ENCODE peak calls at places on chromosomes 2 and 18, in ten cellular contexts. G is tibial nerve, B is mucosa of descending colon, P is Panc1, O is BJ, E is transverse colon, Y is right lobe of liver, D is fibroblast of pulmonary artery, T is astrocyte, H is sigmoid colon. M is an unnamed sample.

GRCh38 chr2:171956135-171956830 is 34.0 kb downstream of the HAT1 start:
- DNase-seq in G (no peak), B (no peak), P (no peak), O (no peak), E (no peak), Y (no peak), D (no peak), T (no peak), H (no peak), M (no peak)

GRCh38 chr2:150938586-150938985 is 323.1 kb downstream of the RBM43 start:
- DNase-seq in G (no peak), B (no peak), P (no peak), O (peak), E (no peak), Y (no peak), D (no peak), T (peak), H (no peak), M (no peak)

GRCh38 chr2:4675295-4675694 is 971.9 kb downstream of the DCDC2C start:
- DNase-seq in G (no peak), B (no peak), P (no peak), O (no peak), E (no peak), Y (no peak), D (no peak), T (no peak), H (no peak), M (no peak)

GRCh38 chr18:49827996-49828395 is 14.7 kb upstream of the ACAA2 start:
- DNase-seq in G (no peak), B (no peak), P (no peak), O (no peak), E (no peak), Y (no peak), D (no peak), T (no peak), H (no peak), M (no peak)

GRCh38 chr2:218569661-218570500 is 1.2 kb downstream of the CNOT9 start:
- DNase-seq in G (no peak), B (peak), P (no peak), O (no peak), E (peak), Y (no peak), D (peak), T (peak), H (no peak), M (no peak)

GRCh38 chr2:187949859-187950258 is 341.8 kb upstream of the GULP1 start:
- DNase-seq in G (no peak), B (no peak), P (no peak), O (no peak), E (no peak), Y (no peak), D (no peak), T (no peak), H (no peak), M (no peak)

GRCh38 chr2:168190590-168191336 is 56.6 kb downstream of the STK39 start:
- DNase-seq in G (no peak), B (peak), P (no peak), O (no peak), E (no peak), Y (no peak), D (no peak), T (no peak), H (no peak), M (no peak)

GRCh38 chr18:51010218-51010617 is 19.8 kb upstream of the SMAD4 start:
- DNase-seq in G (no peak), B (no peak), P (no peak), O (no peak), E (no peak), Y (no peak), D (peak), T (no peak), H (no peak), M (no peak)

GRCh38 chr2:33131108-33131507 is 184.4 kb downstream of the LTBP1 start:
- DNase-seq in G (no peak), B (no peak), P (no peak), O (no peak), E (no peak), Y (no peak), D (no peak), T (peak), H (no peak), M (no peak)

GRCh38 chr18:51617572-51618260 is 420.2 kb upstream of the MEX3C start:
- DNase-seq in G (no peak), B (no peak), P (no peak), O (no peak), E (no peak), Y (no peak), D (no peak), T (no peak), H (no peak), M (no peak)

GRCh38 chr2:160241251-160242137 is 41.4 kb upstream of the ITGB6 start:
- DNase-seq in G (peak), B (peak), P (peak), O (no peak), E (peak), Y (no peak), D (peak), T (peak), H (peak), M (no peak)

GRCh38 chr2:43474273-43474672 is 121.6 kb downstream of the THADA start:
- DNase-seq in G (no peak), B (no peak), P (no peak), O (no peak), E (no peak), Y (no peak), D (no peak), T (no peak), H (no peak), M (no peak)

GRCh38 chr18:77173274-77174030 is 40.9 kb upstream of the MBP start:
- DNase-seq in G (no peak), B (no peak), P (no peak), O (no peak), E (no peak), Y (no peak), D (no peak), T (no peak), H (no peak), M (no peak)

GRCh38 chr2:241577413-241578122 is 19.0 kb downstream of the BOK start:
- DNase-seq in G (no peak), B (peak), P (no peak), O (no peak), E (no peak), Y (no peak), D (peak), T (peak), H (peak), M (no peak)

GRCh38 chr2:27715318-27716165 is 51.9 kb downstream of the SLC4A1AP start:
- DNase-seq in G (no peak), B (no peak), P (no peak), O (no peak), E (no peak), Y (no peak), D (peak), T (peak), H (no peak), M (peak)

GRCh38 chr2:108193251-108193650 is 46.5 kb upstream of the SULT1C3 start:
- DNase-seq in G (no peak), B (no peak), P (no peak), O (no peak), E (no peak), Y (no peak), D (no peak), T (no peak), H (no peak), M (no peak)

GRCh38 chr18:35920623-35921022 is 51.9 kb upstream of the RMP24 start:
- DNase-seq in G (no peak), B (no peak), P (no peak), O (no peak), E (no peak), Y (no peak), D (no peak), T (no peak), H (no peak), M (no peak)

GRCh38 chr2:80489718-80490117 is 185.2 kb upstream of the LRRTM1 start:
- DNase-seq in G (no peak), B (no peak), P (peak), O (peak), E (no peak), Y (no peak), D (peak), T (peak), H (no peak), M (no peak)

GRCh38 chr2:236333417-236334121 is 69.4 kb upstream of the ASB18 start:
- DNase-seq in G (no peak), B (no peak), P (no peak), O (no peak), E (no peak), Y (no peak), D (no peak), T (no peak), H (no peak), M (no peak)

GRCh38 chr2:52144588-52144987 is 1112.7 kb upstream of the NRXN1 start:
- DNase-seq in G (no peak), B (no peak), P (no peak), O (no peak), E (no peak), Y (no peak), D (no peak), T (no peak), H (no peak), M (no peak)

GRCh38 chr18:8224576-8224975 is 384.7 kb upstream of the RAB12 start:
- DNase-seq in G (no peak), B (no peak), P (no peak), O (no peak), E (no peak), Y (no peak), D (no peak), T (no peak), H (no peak), M (no peak)

GRCh38 chr18:50398947-50399346 is 24.1 kb downstream of the SKA1 start:
- DNase-seq in G (no peak), B (no peak), P (no peak), O (no peak), E (no peak), Y (no peak), D (no peak), T (no peak), H (no peak), M (no peak)

GRCh38 chr2:120434487-120434886 is 88.6 kb downstream of the INHBB start:
- DNase-seq in G (no peak), B (no peak), P (no peak), O (peak), E (no peak), Y (no peak), D (peak), T (no peak), H (peak), M (no peak)

GRCh38 chr2:128057334-128057733 is 29.5 kb upstream of the SAP130 start:
- DNase-seq in G (no peak), B (no peak), P (no peak), O (no peak), E (no peak), Y (no peak), D (no peak), T (no peak), H (no peak), M (no peak)

GRCh38 chr2:26276488-26276887 is 31.7 kb downstream of the HADHB start:
- DNase-seq in G (no peak), B (no peak), P (no peak), O (no peak), E (no peak), Y (no peak), D (no peak), T (no peak), H (no peak), M (no peak)

GRCh38 chr2:224586127-224586702 is 1.1 kb upstream of the CUL3 start:
- DNase-seq in G (no peak), B (no peak), P (no peak), O (no peak), E (no peak), Y (no peak), D (no peak), T (no peak), H (no peak), M (peak)

GRCh38 chr2:227163998-227164744 is at the start of the genes COL4A3 and COL4A4:
- DNase-seq in G (no peak), B (peak), P (no peak), O (no peak), E (peak), Y (peak), D (no peak), T (peak), H (peak), M (peak)

GRCh38 chr2:212249451-212249850 is 289.2 kb downstream of the ERBB4 start:
- DNase-seq in G (no peak), B (no peak), P (no peak), O (no peak), E (no peak), Y (no peak), D (peak), T (no peak), H (no peak), M (no peak)

GRCh38 chr2:241412144-241412543 is 56.1 kb downstream of the FARP2 start:
- DNase-seq in G (no peak), B (peak), P (no peak), O (peak), E (peak), Y (no peak), D (peak), T (peak), H (no peak), M (no peak)

GRCh38 chr18:79604205-79604912 is 75.2 kb upstream of the CTDP1 start:
- DNase-seq in G (no peak), B (no peak), P (no peak), O (no peak), E (peak), Y (no peak), D (no peak), T (no peak), H (peak), M (no peak)

GRCh38 chr2:171787333-171788072 is 100.2 kb downstream of the DYNC1I2 start:
- DNase-seq in G (no peak), B (no peak), P (no peak), O (no peak), E (no peak), Y (no peak), D (no peak), T (no peak), H (no peak), M (no peak)

GRCh38 chr2:15892575-15892974 is 47.8 kb upstream of the MYCN start:
- DNase-seq in G (no peak), B (no peak), P (no peak), O (no peak), E (no peak), Y (no peak), D (no peak), T (no peak), H (no peak), M (no peak)

GRCh38 chr2:237964578-237965404 is 2.0 kb upstream of the UBE2F start:
- DNase-seq in G (no peak), B (peak), P (no peak), O (no peak), E (peak), Y (no peak), D (peak), T (peak), H (no peak), M (no peak)

GRCh38 chr2:58237741-58238140 is 3.4 kb downstream of the FANCL start:
- DNase-seq in G (no peak), B (no peak), P (no peak), O (no peak), E (no peak), Y (no peak), D (no peak), T (no peak), H (no peak), M (no peak)

GRCh38 chr2:222907790-222908431 is 47.1 kb downstream of the ACSL3 start:
- DNase-seq in G (no peak), B (no peak), P (no peak), O (peak), E (no peak), Y (no peak), D (peak), T (peak), H (no peak), M (no peak)

GRCh38 chr2:106285237-106285829 is 91.2 kb upstream of the UXS1 start:
- DNase-seq in G (no peak), B (no peak), P (no peak), O (no peak), E (no peak), Y (no peak), D (no peak), T (no peak), H (no peak), M (no peak)

GRCh38 chr2:20077411-20077940 is 26.0 kb upstream of the LAPTM4A start:
- DNase-seq in G (no peak), B (no peak), P (no peak), O (no peak), E (no peak), Y (no peak), D (no peak), T (no peak), H (no peak), M (no peak)

GRCh38 chr2:85873679-85874078 is 15.1 kb downstream of the ST3GAL5 start:
- DNase-seq in G (no peak), B (no peak), P (no peak), O (no peak), E (no peak), Y (no peak), D (no peak), T (no peak), H (no peak), M (no peak)
- TF ChIP-seq CTCF in G (no peak), B (no peak), P (peak), O (peak), E (peak), Y (no peak), D (peak), T (peak), H (no peak), M (no peak)

DNA sequence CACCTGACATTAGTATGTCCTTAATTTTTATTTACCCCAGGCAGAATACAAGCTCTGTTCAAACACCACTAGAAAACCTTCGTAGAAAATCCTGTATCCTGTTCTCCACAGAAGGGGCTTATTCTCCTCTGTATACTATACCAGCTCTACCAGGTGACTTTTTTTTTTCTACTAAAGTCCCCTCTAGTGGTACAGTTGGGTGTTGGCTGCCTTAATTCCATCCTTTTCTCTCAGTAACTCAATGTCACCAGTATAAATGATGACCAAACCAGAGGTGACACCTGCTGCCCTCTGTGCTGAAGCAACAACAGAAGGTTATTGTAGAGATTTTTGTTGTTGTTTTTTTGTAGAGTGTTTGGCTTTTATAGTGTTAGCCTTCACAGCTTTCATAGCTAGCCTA is 1322.0 kb downstream of the LRP1B start:
- DNase-seq in G (no peak), B (no peak), P (no peak), O (no peak), E (no peak), Y (no peak), D (peak), T (no peak), H (no peak), M (no peak)
- TF ChIP-seq CTCF in G (no peak), B (no peak), P (no peak), O (no peak), E (no peak), Y (no peak), D (peak), T (peak), H (no peak), M (no peak)

GRCh38 chr2:1159013-1159412 is 208.4 kb downstream of the SNTG2 start:
- DNase-seq in G (no peak), B (no peak), P (no peak), O (no peak), E (no peak), Y (no peak), D (no peak), T (no peak), H (no peak), M (no peak)
- TF ChIP-seq CTCF in G (no peak), B (no peak), P (no peak), O (no peak), E (no peak), Y (no peak), D (no peak), T (no peak), H (no peak), M (no peak)

DNA sequence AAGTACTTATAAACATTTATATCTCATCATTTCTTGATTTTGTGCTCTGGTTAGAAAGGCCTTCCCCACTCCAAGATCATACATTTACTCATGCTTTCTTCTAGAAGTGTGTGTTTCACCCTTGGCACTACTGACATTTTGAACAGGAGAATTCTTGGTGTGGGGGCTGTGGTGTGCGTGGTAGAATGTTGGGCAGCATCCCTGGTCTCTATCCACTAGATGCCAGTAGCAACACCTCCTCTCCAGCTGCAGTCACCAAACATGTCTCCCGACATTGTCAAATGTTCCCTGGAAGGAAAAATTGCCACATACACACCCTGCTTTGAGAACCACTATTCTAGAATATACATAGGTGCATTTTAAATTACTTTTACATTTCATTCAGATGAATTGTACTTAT is 8.7 kb upstream of the TGIF1 start:
- DNase-seq in G (no peak), B (peak), P (no peak), O (no peak), E (peak), Y (no peak), D (peak), T (no peak), H (no peak), M (no peak)
- TF ChIP-seq CTCF in G (peak), B (no peak), P (peak), O (peak), E (peak), Y (peak), D (peak), T (peak), H (peak), M (no peak)

GRCh38 chr2:220473611-220474010 is 846.2 kb downstream of the SLC4A3 start:
- DNase-seq in G (no peak), B (no peak), P (no peak), O (no peak), E (no peak), Y (no peak), D (peak), T (no peak), H (no peak), M (no peak)
- TF ChIP-seq CTCF in G (no peak), B (no peak), P (no peak), O (no peak), E (no peak), Y (no peak), D (no peak), T (no peak), H (no peak), M (no peak)

GRCh38 chr18:12079504-12080237 is 14.0 kb upstream of the ANKRD62 start:
- DNase-seq in G (peak), B (no peak), P (no peak), O (peak), E (no peak), Y (no peak), D (peak), T (peak), H (no peak), M (no peak)

GRCh38 chr18:12076424-12077140 is 17.1 kb upstream of the ANKRD62 start:
- DNase-seq in G (no peak), B (no peak), P (no peak), O (no peak), E (no peak), Y (no peak), D (peak), T (peak), H (no peak), M (peak)

DNA sequence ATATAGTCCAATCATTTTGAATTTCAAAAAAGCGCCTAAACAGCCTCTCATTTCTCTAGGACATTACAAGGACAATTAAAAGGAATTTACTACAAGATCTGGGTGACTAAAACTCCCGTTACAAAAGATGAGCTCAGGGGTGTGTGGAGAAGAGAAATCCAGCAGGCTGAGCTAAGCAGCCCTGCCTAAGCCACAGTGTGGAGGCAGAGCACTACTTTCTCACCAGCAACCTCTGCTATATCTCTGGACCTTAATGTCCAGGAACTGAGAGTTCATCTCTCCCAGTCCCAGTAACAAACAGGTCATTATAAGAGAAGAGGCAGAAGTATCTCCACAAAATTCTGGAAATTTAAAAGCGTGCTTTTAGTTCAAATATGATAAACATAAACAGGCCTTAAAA is 18.9 kb upstream of the ANKRD62 start:
- DNase-seq in G (no peak), B (no peak), P (no peak), O (no peak), E (no peak), Y (no peak), D (peak), T (no peak), H (no peak), M (no peak)
- TF ChIP-seq CTCF in G (no peak), B (no peak), P (peak), O (no peak), E (no peak), Y (no peak), D (peak), T (no peak), H (no peak), M (no peak)

GRCh38 chr2:170716851-170717598 is 1.9 kb downstream of the SP5 start:
- DNase-seq in G (no peak), B (peak), P (no peak), O (no peak), E (peak), Y (no peak), D (peak), T (no peak), H (peak), M (peak)
- TF ChIP-seq CTCF in G (peak), B (peak), P (no peak), O (peak), E (peak), Y (peak), D (no peak), T (peak), H (peak), M (peak)

DNA sequence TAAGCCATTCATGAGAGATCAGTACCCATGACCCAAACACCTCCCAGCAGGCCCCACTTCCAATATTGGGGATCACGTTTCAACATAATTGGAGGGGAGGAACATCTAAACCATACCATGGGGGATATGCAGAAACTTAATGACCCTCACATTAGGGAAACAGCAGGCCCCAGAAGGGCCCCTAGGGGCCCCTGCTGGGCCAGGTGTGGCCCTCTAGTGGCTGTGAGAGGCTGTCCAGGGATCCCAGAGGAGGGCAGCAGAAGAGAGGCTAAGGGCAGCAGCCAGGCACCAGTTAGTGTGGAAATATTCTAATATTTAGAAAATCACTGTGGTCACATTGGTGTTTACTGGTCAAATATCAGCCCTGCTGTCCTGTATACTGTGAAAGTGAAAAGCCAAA is 49.3 kb upstream of the ANKRD44 start:
- DNase-seq in G (no peak), B (no peak), P (no peak), O (no peak), E (no peak), Y (no peak), D (no peak), T (no peak), H (no peak), M (no peak)
- TF ChIP-seq CTCF in G (no peak), B (no peak), P (peak), O (no peak), E (no peak), Y (no peak), D (no peak), T (no peak), H (no peak), M (no peak)

M was measured in GM20000.